ENCODE peak calls at places on chromosome 2, in nine cellular contexts. H is adipocyte, T is astrocyte, Y is cardiac fibroblast, A is pancreas, R is GM23248, M is mammary epithelial cell, N is fibroblast of mammary gland, L is cardiac muscle cell. U is an unnamed sample.

GRCh38 chr2:69915050-69915945 is at the start of gene MXD1:
- DNase-seq in H (peak), Y (no peak), R (peak), L (no peak), N (no peak), M (peak), A (peak), T (no peak), U (no peak)

GRCh38 chr2:164975885-164976284 is 20.6 kb upstream of the SLC38A11 start:
- DNase-seq in Y (no peak), H (no peak), R (no peak), A (no peak), N (no peak), L (no peak), T (no peak), M (no peak), U (no peak)

GRCh38 chr2:132877923-132878322 is 207.9 kb upstream of the LYPD1 start:
- DNase-seq in Y (no peak), H (no peak), L (no peak), M (no peak), R (no peak), A (no peak), T (no peak), N (no peak), U (no peak)

GRCh38 chr2:232076736-232077135 is 115.2 kb downstream of the DIS3L2 start:
- DNase-seq in L (no peak), T (no peak), N (peak), H (peak), M (no peak), A (no peak), R (no peak), Y (peak), U (no peak)

GRCh38 chr2:8447610-8448221 is 234.1 kb upstream of the ID2 start:
- DNase-seq in N (peak), R (peak), H (peak), T (peak), M (peak), Y (no peak), L (no peak), A (no peak), U (no peak)

GRCh38 chr2:121898483-121898882 is 143.0 kb downstream of the TSN start:
- DNase-seq in Y (peak), A (no peak), T (peak), N (peak), M (peak), R (peak), H (no peak), L (peak), U (no peak)

GRCh38 chr2:238236571-238236970 is 3.3 kb downstream of the HES6 start:
- DNase-seq in H (no peak), A (no peak), R (no peak), L (no peak), T (no peak), M (no peak), Y (no peak), N (no peak), U (no peak)

GRCh38 chr2:240640939-240641338 is 15.7 kb downstream of the GPR35 start:
- DNase-seq in Y (peak), M (peak), A (peak), H (peak), L (peak), T (no peak), N (peak), R (peak), U (peak)

GRCh38 chr2:95264626-95265025 is 9.6 kb upstream of the PROM2 start:
- DNase-seq in Y (peak), M (no peak), T (no peak), L (peak), H (peak), N (no peak), R (peak), A (no peak), U (no peak)

GRCh38 chr2:100731535-100731981 is 88.4 kb upstream of the NPAS2 start:
- DNase-seq in H (peak), Y (peak), T (peak), M (peak), R (peak), L (peak), A (no peak), N (peak), U (no peak)

GRCh38 chr2:189285962-189286648 is 106.5 kb upstream of the COL5A2 start:
- DNase-seq in Y (peak), T (peak), L (peak), M (peak), H (peak), N (peak), A (no peak), R (peak), U (peak)

GRCh38 chr2:62653582-62654422 is 51.7 kb upstream of the EHBP1 start:
- DNase-seq in Y (no peak), N (no peak), T (no peak), A (no peak), R (no peak), L (no peak), H (no peak), M (peak), U (peak)

GRCh38 chr2:216643986-216644662 is 10.9 kb downstream of the IGFBP2 start:
- DNase-seq in L (peak), R (peak), H (no peak), Y (peak), A (peak), M (no peak), T (peak), N (no peak), U (no peak)

GRCh38 chr2:197369946-197370325 is 59.4 kb upstream of the ANKRD44 start:
- DNase-seq in T (peak), A (no peak), M (no peak), Y (peak), L (peak), N (no peak), H (no peak), R (no peak), U (no peak)

DNA sequence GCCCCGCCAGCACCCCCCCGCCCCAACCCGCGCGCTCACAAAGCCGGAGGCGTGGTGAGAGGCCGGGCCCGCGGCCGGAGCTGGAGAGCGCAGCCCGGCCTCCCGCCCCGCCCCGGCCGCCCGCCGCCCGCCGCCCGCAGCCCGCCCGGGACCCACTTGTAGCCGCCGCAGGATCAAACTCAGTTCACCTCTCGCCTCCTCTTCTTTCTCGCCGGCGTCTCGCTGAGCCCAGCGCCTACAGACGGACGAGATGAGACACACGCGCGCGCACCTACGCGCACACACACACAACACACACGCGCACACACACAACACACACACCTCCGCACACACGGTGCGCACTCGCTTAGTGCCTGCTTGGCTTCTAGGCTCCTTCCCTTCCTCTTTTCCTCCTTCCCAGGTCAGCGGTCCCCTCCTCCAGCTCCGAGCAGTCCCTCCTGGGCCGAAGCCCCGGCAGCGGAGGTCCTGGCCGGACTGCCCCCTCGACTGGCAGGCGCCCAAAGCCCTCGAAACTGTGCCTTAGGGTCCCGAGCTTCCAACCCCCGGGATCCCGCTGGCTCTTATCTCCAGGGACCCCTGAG is 1.4 kb upstream of the CYP26B1 start:
- DNase-seq in L (peak), T (no peak), A (no peak), Y (peak), M (peak), H (peak), N (peak), R (peak), U (peak)
- H3K4me3 ChIP-seq in L (peak), T (peak), A (peak), Y (peak), M (peak), H (peak), N (peak), R (peak), U (peak)

GRCh38 chr2:28399946-28400345 is 7.3 kb downstream of the FOSL2 start:
- DNase-seq in Y (no peak), H (no peak), T (no peak), R (no peak), A (no peak), M (no peak), L (no peak), N (no peak), U (no peak)
- H3K4me3 ChIP-seq in Y (no peak), H (no peak), T (no peak), R (peak), A (no peak), M (no peak), L (no peak), N (no peak), U (peak)

GRCh38 chr2:72144746-72145657 is 2.7 kb downstream of the CYP26B1 start:
- DNase-seq in H (peak), T (no peak), M (peak), N (no peak), A (no peak), R (peak), Y (no peak), L (peak), U (no peak)

GRCh38 chr2:72147971-72148369 is 308 bp upstream of the CYP26B1 start:
- DNase-seq in T (no peak), L (no peak), R (no peak), Y (no peak), N (no peak), H (no peak), M (no peak), A (no peak), U (no peak)

GRCh38 chr2:72147303-72147970 is at the start of gene CYP26B1:
- DNase-seq in H (peak), Y (no peak), A (no peak), N (no peak), R (peak), L (peak), M (no peak), T (no peak), U (no peak)

GRCh38 chr2:72145658-72146329 is 1.9 kb downstream of the CYP26B1 start:
- DNase-seq in Y (no peak), L (peak), M (no peak), H (peak), N (no peak), A (no peak), R (peak), T (no peak), U (no peak)

GRCh38 chr2:72146357-72147302 is 1.0 kb downstream of the CYP26B1 start:
- DNase-seq in H (no peak), A (no peak), R (no peak), N (no peak), Y (no peak), T (no peak), L (no peak), M (no peak), U (no peak)
- H3K4me3 ChIP-seq in H (peak), A (peak), R (no peak), N (no peak), Y (no peak), T (no peak), L (peak), M (peak), U (peak)

DNA sequence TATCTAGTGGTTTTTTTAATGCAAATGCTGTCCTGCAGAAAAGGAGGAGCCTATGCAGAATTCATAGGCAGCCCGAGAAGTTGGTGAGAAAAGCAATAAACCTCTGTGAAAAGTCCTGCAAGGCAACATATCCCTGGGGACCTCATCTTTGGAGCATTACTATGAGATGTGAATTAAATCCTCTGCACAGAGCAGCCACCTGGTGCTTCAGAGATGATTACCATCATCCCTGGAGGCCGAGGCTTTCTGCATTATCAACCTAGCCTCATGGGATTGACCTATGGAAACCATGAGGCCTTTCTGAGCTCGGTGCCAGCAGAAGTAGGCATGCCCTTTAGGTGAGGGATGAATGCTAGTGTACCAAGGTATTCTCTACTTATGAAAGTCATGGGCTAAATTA is 623.6 kb upstream of the DDX18 start:
- DNase-seq in L (no peak), A (no peak), M (no peak), R (no peak), N (no peak), Y (no peak), H (no peak), T (no peak), U (no peak)
- H3K4me3 ChIP-seq in L (no peak), A (no peak), M (no peak), R (no peak), N (no peak), Y (no peak), H (no peak), T (no peak), U (no peak)